ENCODE peak calls at places on chromosomes 3 and 15, in seven cellular contexts. One of them, this sample, is unnamed.

GRCh38 chr3:62214850-62215249 is 158.5 kb downstream of the FEZF2 start:
- DNase-seq in adrenal gland: no peak
- DNase-seq in epithelial cell of esophagus: no peak
- DNase-seq in fibroblast of pulmonary artery: no peak
- DNase-seq in choroid plexus epithelial cell: no peak
- DNase-seq in GM20000: no peak
- DNase-seq in AG04450: no peak
- DNase-seq in this sample: no peak

GRCh38 chr15:48040166-48040817 is 80.5 kb upstream of the SLC24A5 start:
- DNase-seq in adrenal gland: peak
- DNase-seq in epithelial cell of esophagus: peak
- DNase-seq in fibroblast of pulmonary artery: peak
- DNase-seq in choroid plexus epithelial cell: peak
- DNase-seq in GM20000: no peak
- DNase-seq in AG04450: no peak
- DNase-seq in this sample: no peak

GRCh38 chr3:82410366-82410765 is 648.9 kb upstream of the GBE1 start:
- DNase-seq in adrenal gland: no peak
- DNase-seq in epithelial cell of esophagus: peak
- DNase-seq in fibroblast of pulmonary artery: no peak
- DNase-seq in choroid plexus epithelial cell: no peak
- DNase-seq in GM20000: no peak
- DNase-seq in AG04450: no peak
- DNase-seq in this sample: no peak

GRCh38 chr3:42705039-42705767 is 2.6 kb upstream of the HHATL start:
- DNase-seq in adrenal gland: no peak
- DNase-seq in epithelial cell of esophagus: no peak
- DNase-seq in fibroblast of pulmonary artery: no peak
- DNase-seq in choroid plexus epithelial cell: no peak
- DNase-seq in GM20000: no peak
- DNase-seq in AG04450: no peak
- DNase-seq in this sample: no peak

GRCh38 chr3:39095778-39096177 is 11.6 kb downstream of the GORASP1 start:
- DNase-seq in adrenal gland: no peak
- DNase-seq in epithelial cell of esophagus: no peak
- DNase-seq in fibroblast of pulmonary artery: no peak
- DNase-seq in choroid plexus epithelial cell: no peak
- DNase-seq in GM20000: no peak
- DNase-seq in AG04450: no peak
- DNase-seq in this sample: no peak

GRCh38 chr3:22284559-22284958 is 533.5 kb upstream of the ZNF385D start:
- DNase-seq in adrenal gland: no peak
- DNase-seq in epithelial cell of esophagus: peak
- DNase-seq in fibroblast of pulmonary artery: peak
- DNase-seq in choroid plexus epithelial cell: peak
- DNase-seq in GM20000: no peak
- DNase-seq in AG04450: no peak
- DNase-seq in this sample: no peak

GRCh38 chr3:147410518-147411234 is 1.5 kb downstream of the ZIC1 start:
- DNase-seq in adrenal gland: no peak
- DNase-seq in epithelial cell of esophagus: no peak
- DNase-seq in fibroblast of pulmonary artery: peak
- DNase-seq in choroid plexus epithelial cell: peak
- DNase-seq in GM20000: no peak
- DNase-seq in AG04450: no peak
- DNase-seq in this sample: no peak

GRCh38 chr3:48561045-48561736 is 2.4 kb downstream of the UCN2 start:
- DNase-seq in adrenal gland: peak
- DNase-seq in epithelial cell of esophagus: peak
- DNase-seq in fibroblast of pulmonary artery: peak
- DNase-seq in choroid plexus epithelial cell: peak
- DNase-seq in GM20000: peak
- DNase-seq in AG04450: no peak
- DNase-seq in this sample: peak

GRCh38 chr15:96323250-96324162 is 7.0 kb upstream of the NR2F2 start:
- DNase-seq in adrenal gland: no peak
- DNase-seq in epithelial cell of esophagus: peak
- DNase-seq in fibroblast of pulmonary artery: no peak
- DNase-seq in choroid plexus epithelial cell: no peak
- DNase-seq in GM20000: no peak
- DNase-seq in AG04450: no peak
- DNase-seq in this sample: no peak

GRCh38 chr3:40524571-40525285 is at the start of gene ZNF621:
- DNase-seq in adrenal gland: peak
- DNase-seq in epithelial cell of esophagus: peak
- DNase-seq in fibroblast of pulmonary artery: peak
- DNase-seq in choroid plexus epithelial cell: peak
- DNase-seq in GM20000: peak
- DNase-seq in AG04450: peak
- DNase-seq in this sample: peak

GRCh38 chr15:45702041-45702440 is 67.2 kb downstream of the SQOR start:
- DNase-seq in adrenal gland: no peak
- DNase-seq in epithelial cell of esophagus: peak
- DNase-seq in fibroblast of pulmonary artery: no peak
- DNase-seq in choroid plexus epithelial cell: no peak
- DNase-seq in GM20000: no peak
- DNase-seq in AG04450: no peak
- DNase-seq in this sample: no peak

GRCh38 chr3:195705081-195705991 is 15.4 kb upstream of the MUC20 start:
- DNase-seq in adrenal gland: no peak
- DNase-seq in epithelial cell of esophagus: no peak
- DNase-seq in fibroblast of pulmonary artery: no peak
- DNase-seq in choroid plexus epithelial cell: no peak
- DNase-seq in GM20000: peak
- DNase-seq in AG04450: no peak
- DNase-seq in this sample: no peak

GRCh38 chr15:23890218-23890617 is 203.1 kb upstream of the NDN start:
- DNase-seq in adrenal gland: no peak
- DNase-seq in epithelial cell of esophagus: no peak
- DNase-seq in fibroblast of pulmonary artery: no peak
- DNase-seq in choroid plexus epithelial cell: no peak
- DNase-seq in GM20000: no peak
- DNase-seq in AG04450: no peak
- DNase-seq in this sample: no peak

GRCh38 chr3:107957506-107957905 is 133.3 kb downstream of the CD47 start:
- DNase-seq in adrenal gland: no peak
- DNase-seq in epithelial cell of esophagus: no peak
- DNase-seq in fibroblast of pulmonary artery: peak
- DNase-seq in choroid plexus epithelial cell: no peak
- DNase-seq in GM20000: no peak
- DNase-seq in AG04450: no peak
- DNase-seq in this sample: no peak

GRCh38 chr3:106826861-106827311 is 550.4 kb upstream of the CCDC54 start:
- DNase-seq in adrenal gland: no peak
- DNase-seq in epithelial cell of esophagus: no peak
- DNase-seq in fibroblast of pulmonary artery: peak
- DNase-seq in choroid plexus epithelial cell: peak
- DNase-seq in GM20000: no peak
- DNase-seq in AG04450: no peak
- DNase-seq in this sample: no peak

GRCh38 chr3:108090701-108091497 is at the start of gene CD47:
- DNase-seq in adrenal gland: peak
- DNase-seq in epithelial cell of esophagus: peak
- DNase-seq in fibroblast of pulmonary artery: peak
- DNase-seq in choroid plexus epithelial cell: peak
- DNase-seq in GM20000: peak
- DNase-seq in AG04450: peak
- DNase-seq in this sample: peak

GRCh38 chr3:111595239-111595638 is at the start of gene ZBED2:
- DNase-seq in adrenal gland: no peak
- DNase-seq in epithelial cell of esophagus: peak
- DNase-seq in fibroblast of pulmonary artery: no peak
- DNase-seq in choroid plexus epithelial cell: no peak
- DNase-seq in GM20000: no peak
- DNase-seq in AG04450: no peak
- DNase-seq in this sample: peak

GRCh38 chr3:126475411-126476114 is at the start of gene ZXDC:
- DNase-seq in adrenal gland: peak
- DNase-seq in epithelial cell of esophagus: peak
- DNase-seq in fibroblast of pulmonary artery: peak
- DNase-seq in choroid plexus epithelial cell: peak
- DNase-seq in GM20000: peak
- DNase-seq in AG04450: peak
- DNase-seq in this sample: peak
- TF ChIP-seq CTCF in adrenal gland: peak
- TF ChIP-seq CTCF in epithelial cell of esophagus: peak
- TF ChIP-seq CTCF in fibroblast of pulmonary artery: peak
- TF ChIP-seq CTCF in choroid plexus epithelial cell: peak
- TF ChIP-seq CTCF in GM20000: peak
- TF ChIP-seq CTCF in AG04450: peak
- TF ChIP-seq CTCF in this sample: peak

GRCh38 chr15:43266834-43267233 is at the start of gene TGM5:
- DNase-seq in adrenal gland: no peak
- DNase-seq in epithelial cell of esophagus: peak
- DNase-seq in fibroblast of pulmonary artery: no peak
- DNase-seq in choroid plexus epithelial cell: no peak
- DNase-seq in GM20000: no peak
- DNase-seq in AG04450: no peak
- DNase-seq in this sample: no peak

GRCh38 chr15:43266386-43266785 is 342 bp downstream of the TGM5 start:
- DNase-seq in adrenal gland: no peak
- DNase-seq in epithelial cell of esophagus: no peak
- DNase-seq in fibroblast of pulmonary artery: no peak
- DNase-seq in choroid plexus epithelial cell: no peak
- DNase-seq in GM20000: no peak
- DNase-seq in AG04450: no peak
- DNase-seq in this sample: no peak

GRCh38 chr15:43270113-43270665 is 3.5 kb upstream of the TGM5 start:
- DNase-seq in adrenal gland: no peak
- DNase-seq in epithelial cell of esophagus: no peak
- DNase-seq in fibroblast of pulmonary artery: no peak
- DNase-seq in choroid plexus epithelial cell: no peak
- DNase-seq in GM20000: no peak
- DNase-seq in AG04450: no peak
- DNase-seq in this sample: no peak

GRCh38 chr15:43267439-43267838 is 711 bp upstream of the TGM5 start:
- DNase-seq in adrenal gland: no peak
- DNase-seq in epithelial cell of esophagus: no peak
- DNase-seq in fibroblast of pulmonary artery: no peak
- DNase-seq in choroid plexus epithelial cell: no peak
- DNase-seq in GM20000: no peak
- DNase-seq in AG04450: no peak
- DNase-seq in this sample: no peak

GRCh38 chr15:43268111-43269105 is 1.7 kb upstream of the TGM5 start:
- DNase-seq in adrenal gland: no peak
- DNase-seq in epithelial cell of esophagus: peak
- DNase-seq in fibroblast of pulmonary artery: no peak
- DNase-seq in choroid plexus epithelial cell: peak
- DNase-seq in GM20000: peak
- DNase-seq in AG04450: no peak
- DNase-seq in this sample: peak
- TF ChIP-seq CTCF in adrenal gland: no peak
- TF ChIP-seq CTCF in epithelial cell of esophagus: peak
- TF ChIP-seq CTCF in fibroblast of pulmonary artery: peak
- TF ChIP-seq CTCF in choroid plexus epithelial cell: peak
- TF ChIP-seq CTCF in GM20000: peak
- TF ChIP-seq CTCF in AG04450: peak
- TF ChIP-seq CTCF in this sample: peak

DNA sequence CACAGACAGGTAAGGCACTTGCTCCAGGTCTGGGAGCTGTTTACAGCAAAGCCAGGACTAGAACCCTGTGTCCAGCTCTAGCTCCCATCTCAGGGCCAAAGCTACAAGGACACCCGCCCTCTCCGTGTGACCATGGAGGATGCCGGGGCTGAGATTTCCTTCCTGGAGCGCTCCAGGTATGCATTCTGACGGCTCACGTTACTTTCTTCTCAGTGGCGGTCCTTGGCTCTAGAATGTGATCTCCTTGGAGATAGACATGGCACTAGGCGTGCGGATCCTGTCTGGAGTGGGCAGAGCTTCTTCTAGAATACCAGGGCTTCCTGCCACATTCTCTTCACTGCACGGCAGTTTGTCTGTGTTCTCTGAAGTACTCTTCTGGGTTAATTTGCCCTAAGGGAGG is 185.7 kb downstream of the OPA1 start:
- DNase-seq in adrenal gland: no peak
- DNase-seq in epithelial cell of esophagus: no peak
- DNase-seq in fibroblast of pulmonary artery: no peak
- DNase-seq in choroid plexus epithelial cell: no peak
- DNase-seq in GM20000: no peak
- DNase-seq in AG04450: no peak
- DNase-seq in this sample: no peak
- TF ChIP-seq CTCF in adrenal gland: no peak
- TF ChIP-seq CTCF in epithelial cell of esophagus: no peak
- TF ChIP-seq CTCF in fibroblast of pulmonary artery: no peak
- TF ChIP-seq CTCF in choroid plexus epithelial cell: no peak
- TF ChIP-seq CTCF in GM20000: no peak
- TF ChIP-seq CTCF in AG04450: no peak
- TF ChIP-seq CTCF in this sample: no peak

DNA sequence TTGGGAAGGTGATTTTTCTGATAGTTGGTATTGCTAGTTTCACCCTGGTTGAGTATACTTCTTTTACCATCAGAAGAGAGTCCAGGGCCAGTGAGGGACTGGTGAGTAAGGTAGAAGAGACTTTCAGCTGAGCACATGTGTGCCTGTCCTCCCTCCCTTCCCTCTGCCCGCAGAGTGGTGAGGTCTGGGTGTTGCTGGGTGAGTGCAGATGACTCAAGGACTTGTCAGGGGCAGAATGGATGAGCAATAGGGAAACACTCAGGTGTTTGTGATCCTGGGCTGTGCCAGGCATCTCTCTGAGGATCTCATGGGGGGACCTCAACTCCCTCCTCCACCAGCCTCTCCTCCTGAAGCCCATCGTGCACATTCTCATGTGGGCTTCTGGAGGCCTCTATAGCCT is 76.0 kb upstream of the GSK3B start:
- DNase-seq in adrenal gland: no peak
- DNase-seq in epithelial cell of esophagus: peak
- DNase-seq in fibroblast of pulmonary artery: peak
- DNase-seq in choroid plexus epithelial cell: no peak
- DNase-seq in GM20000: no peak
- DNase-seq in AG04450: no peak
- DNase-seq in this sample: no peak
- TF ChIP-seq CTCF in adrenal gland: no peak
- TF ChIP-seq CTCF in epithelial cell of esophagus: no peak
- TF ChIP-seq CTCF in fibroblast of pulmonary artery: no peak
- TF ChIP-seq CTCF in choroid plexus epithelial cell: no peak
- TF ChIP-seq CTCF in GM20000: no peak
- TF ChIP-seq CTCF in AG04450: no peak
- TF ChIP-seq CTCF in this sample: no peak

DNA sequence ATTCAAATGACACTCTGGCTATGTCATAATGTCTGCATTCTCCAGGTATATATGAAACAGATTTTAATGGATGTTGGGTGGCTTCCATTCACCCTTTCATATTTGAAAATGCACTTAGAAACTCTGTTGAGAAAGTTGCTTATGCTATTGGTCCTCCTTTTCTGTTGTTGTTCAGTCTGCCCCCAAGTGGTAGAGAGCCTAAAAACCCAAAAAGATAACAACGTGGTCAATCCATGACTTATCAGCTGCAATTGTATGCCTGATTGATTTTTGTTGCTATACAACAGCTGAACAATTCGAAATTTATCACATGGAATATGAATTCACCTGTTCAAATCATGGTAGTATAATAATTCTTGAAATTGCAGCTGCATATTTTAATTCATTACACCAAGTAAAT is 279.8 kb downstream of the ROBO2 start:
- DNase-seq in adrenal gland: no peak
- DNase-seq in epithelial cell of esophagus: peak
- DNase-seq in fibroblast of pulmonary artery: no peak
- DNase-seq in choroid plexus epithelial cell: peak
- DNase-seq in GM20000: no peak
- DNase-seq in AG04450: no peak
- DNase-seq in this sample: no peak
- TF ChIP-seq CTCF in adrenal gland: no peak
- TF ChIP-seq CTCF in epithelial cell of esophagus: peak
- TF ChIP-seq CTCF in fibroblast of pulmonary artery: peak
- TF ChIP-seq CTCF in choroid plexus epithelial cell: peak
- TF ChIP-seq CTCF in GM20000: no peak
- TF ChIP-seq CTCF in AG04450: peak
- TF ChIP-seq CTCF in this sample: no peak

This sample was measured in GM10248.